ENCODE peak calls at places on chromosome 1, in six cellular contexts. N is HCT116, A is adrenal gland, K is AG04450, S is MM.1S, O is sigmoid colon. T is an unnamed sample.

GRCh38 chr1:201397675-201398074 is 1.4 kb downstream of the LAD1 start:
- DNase-seq in N (no peak), A (no peak), K (no peak), S (no peak), O (no peak), T (peak; percentile 19)

GRCh38 chr1:221923921-221924598 is 182.2 kb upstream of the DUSP10 start:
- DNase-seq in N (no peak), A (no peak), K (no peak), S (no peak), O (no peak), T (no peak)

GRCh38 chr1:9705337-9706098 is 54.0 kb downstream of the PIK3CD start:
- DNase-seq in N (no peak), A (no peak), K (no peak), S (no peak), O (no peak), T (no peak)

GRCh38 chr1:207971511-207972224 is 60.7 kb upstream of the CD34 start:
- DNase-seq in N (no peak), A (no peak), K (no peak), S (no peak), O (no peak), T (no peak)

GRCh38 chr1:60034999-60035398 is 38.6 kb downstream of the C1orf87 start:
- DNase-seq in N (no peak), A (no peak), K (no peak), S (no peak), O (no peak), T (no peak)

GRCh38 chr1:167412920-167413319 is 105.4 kb downstream of the CD247 start:
- DNase-seq in N (no peak), A (peak; percentile 66), K (no peak), S (no peak), O (no peak), T (no peak)

GRCh38 chr1:247474367-247474766 is 16.5 kb upstream of the OR2B11 start:
- DNase-seq in N (no peak), A (no peak), K (no peak), S (no peak), O (no peak), T (no peak)

GRCh38 chr1:213122514-213122929 is 71.5 kb downstream of the RPS6KC1 start:
- DNase-seq in N (peak; percentile 55), A (no peak), K (peak; percentile 24), S (peak; percentile 74), O (no peak), T (no peak)

GRCh38 chr1:152367436-152367835 is 7.6 kb upstream of the FLG2 start:
- DNase-seq in N (no peak), A (no peak), K (no peak), S (no peak), O (no peak), T (no peak)

GRCh38 chr1:111275780-111276433 is 14.7 kb upstream of the CHIA start:
- DNase-seq in N (no peak), A (no peak), K (no peak), S (no peak), O (no peak), T (peak; percentile 6)

GRCh38 chr1:203026666-203027663 is 674 bp downstream of the PPFIA4 start:
- DNase-seq in N (no peak), A (peak; percentile 52), K (no peak), S (no peak), O (no peak), T (no peak)

GRCh38 chr1:190615818-190616217 is 138.2 kb upstream of the BRINP3 start:
- DNase-seq in N (no peak), A (no peak), K (no peak), S (no peak), O (no peak), T (no peak)

GRCh38 chr1:67853704-67854103 is 20.4 kb upstream of the GNG12 start:
- DNase-seq in N (peak; percentile 44), A (peak; percentile 91), K (no peak), S (peak; percentile 29), O (no peak), T (peak; percentile 59)

GRCh38 chr1:162302660-162303344 is 73.9 kb downstream of the SPATA46 start:
- DNase-seq in N (no peak), A (no peak), K (peak; percentile 20), S (no peak), O (no peak), T (no peak)

GRCh38 chr1:167722152-167722869 is 529 bp downstream of the MPZL1 start:
- DNase-seq in N (no peak), A (no peak), K (no peak), S (no peak), O (peak; percentile 75), T (peak; percentile 53)

GRCh38 chr1:105664495-105664894 is 1392.0 kb upstream of the PRMT6 start:
- DNase-seq in N (no peak), A (no peak), K (no peak), S (no peak), O (no peak), T (no peak)

GRCh38 chr1:1908506-1908791 is 6.6 kb upstream of the CALML6 start:
- DNase-seq in N (no peak), A (peak; percentile 72), K (no peak), S (no peak), O (peak; percentile 81), T (peak; percentile 44)

GRCh38 chr1:222546548-222547259 is 1.2 kb downstream of the HHIPL2 start:
- DNase-seq in N (no peak), A (peak; percentile 68), K (peak; percentile 46), S (no peak), O (no peak), T (peak; percentile 79)

GRCh38 chr1:57066980-57067615 is 101.3 kb upstream of the C8B start:
- DNase-seq in N (no peak), A (no peak), K (no peak), S (no peak), O (no peak), T (no peak)

GRCh38 chr1:57067863-57068262 is 102.0 kb upstream of the C8B start:
- DNase-seq in N (no peak), A (no peak), K (no peak), S (no peak), O (no peak), T (no peak)

GRCh38 chr1:57072775-57073174 is 107.0 kb upstream of the C8B start:
- DNase-seq in N (no peak), A (no peak), K (no peak), S (no peak), O (no peak), T (no peak)
- TF ChIP-seq CTCF in N (peak; percentile 18), A (no peak), K (no peak), S (peak; percentile 6), O (no peak), T (no peak)

DNA sequence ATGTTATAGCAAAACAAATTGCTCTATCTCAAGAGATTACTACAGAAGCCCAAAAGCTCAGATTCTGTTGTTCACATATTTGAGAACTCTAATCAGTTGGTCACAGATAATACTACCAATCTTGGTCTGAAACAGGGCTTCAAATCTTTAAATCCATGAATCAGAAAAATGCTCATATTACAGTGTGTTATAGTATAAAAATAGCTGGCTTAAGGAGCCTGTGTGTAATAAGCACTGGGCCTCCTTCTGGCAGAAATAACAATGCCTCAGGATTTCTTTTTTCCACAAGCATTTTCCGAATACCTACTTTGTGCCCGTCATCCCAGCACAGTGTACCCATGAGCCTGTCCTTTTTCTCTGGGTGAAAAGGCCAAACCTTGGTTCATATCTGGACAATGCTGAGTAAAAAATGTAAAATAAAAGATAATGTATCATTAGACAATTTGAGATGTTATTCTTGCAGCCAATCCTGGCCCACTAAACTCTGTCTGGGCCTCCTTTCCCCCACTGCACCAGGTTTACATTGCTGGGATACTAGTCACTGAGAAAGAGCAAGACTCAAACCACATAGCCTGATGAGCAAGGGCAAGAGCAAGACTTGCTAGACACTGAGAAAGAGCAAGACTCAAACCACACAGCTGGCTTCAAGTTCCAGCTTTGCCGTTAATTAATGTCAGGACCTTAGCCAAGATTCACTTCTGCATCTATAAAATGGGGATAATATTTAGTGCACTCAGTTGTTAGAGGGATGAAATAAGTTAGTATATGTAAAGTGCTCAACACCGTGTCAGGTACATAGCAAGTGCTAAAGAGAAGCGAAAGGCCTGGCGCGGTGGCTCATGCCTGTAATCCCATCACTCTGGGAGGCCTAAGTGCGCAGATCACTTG is 17.0 kb upstream of the ADAR start:
- DNase-seq in N (no peak), A (no peak), K (peak; percentile 85), S (no peak), O (no peak), T (no peak)
- TF ChIP-seq CTCF in N (no peak), A (no peak), K (peak; percentile 27), S (no peak), O (no peak), T (no peak)

DNA sequence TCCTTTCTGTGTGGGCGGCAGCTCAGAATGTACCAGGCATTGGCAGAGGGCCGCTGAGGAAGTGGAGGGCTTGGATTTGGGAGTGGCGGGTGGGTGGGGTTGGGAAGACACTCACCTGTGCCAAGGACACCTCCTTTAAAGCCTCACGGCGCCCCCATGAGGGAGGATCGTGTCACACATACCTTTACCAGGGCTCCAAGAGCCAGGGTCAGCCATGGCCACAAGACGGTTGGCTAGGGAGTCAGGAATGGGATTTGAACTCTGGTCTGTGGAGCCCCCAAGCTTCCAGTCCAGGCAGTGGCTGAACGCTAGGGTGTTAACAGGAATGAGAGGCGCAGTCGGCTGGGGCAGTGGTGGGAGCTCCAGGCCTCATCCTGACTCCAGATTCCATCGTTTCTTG is 4.6 kb downstream of the NBL1 start:
- DNase-seq in N (peak; percentile 57), A (no peak), K (no peak), S (no peak), O (no peak), T (no peak)
- TF ChIP-seq CTCF in N (peak; percentile 48), A (no peak), K (peak; percentile 18), S (no peak), O (no peak), T (peak; percentile 25)

DNA sequence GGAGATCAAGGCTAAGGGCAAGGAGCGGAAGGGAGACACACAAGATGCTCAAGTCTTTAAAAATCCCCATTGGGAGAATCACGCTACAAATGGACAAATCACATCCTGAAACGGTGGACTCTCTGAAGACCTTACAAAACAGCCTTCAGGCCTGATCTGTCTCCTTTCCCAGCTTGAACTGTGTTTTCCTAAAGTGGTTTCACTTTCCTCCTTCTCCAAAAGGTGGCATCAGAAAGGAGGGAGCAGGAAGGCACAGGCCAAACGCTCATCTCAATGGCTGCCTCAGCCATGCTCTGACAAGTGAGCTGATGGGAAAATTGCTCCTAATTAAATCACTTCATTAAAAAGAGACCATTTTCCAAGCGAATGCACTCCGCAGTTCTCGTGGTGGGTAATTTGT is 47.7 kb downstream of the UTP25 start:
- DNase-seq in N (peak; percentile 19), A (peak; percentile 69), K (no peak), S (no peak), O (no peak), T (peak; percentile 52)
- TF ChIP-seq CTCF in N (peak; percentile 44), A (peak; percentile 19), K (peak; percentile 70), S (no peak), O (no peak), T (peak; percentile 44)

GRCh38 chr1:156359973-156360372 is 9.0 kb upstream of the RHBG start:
- DNase-seq in N (no peak), A (no peak), K (no peak), S (no peak), O (no peak), T (no peak)
- TF ChIP-seq CTCF in N (peak; percentile 59), A (no peak), K (peak; percentile 59), S (no peak), O (no peak), T (no peak)

GRCh38 chr1:157472302-157472701 is 80.0 kb downstream of the FCRL5 start:
- DNase-seq in N (no peak), A (no peak), K (no peak), S (no peak), O (no peak), T (no peak)
- TF ChIP-seq CTCF in N (no peak), A (no peak), K (no peak), S (no peak), O (no peak), T (no peak)

T was measured in A549.